ENCODE peak calls at places on chromosomes 5 and 9, in four cellular contexts. One of them, this sample, is unnamed.

GRCh38 chr5:87069974-87070608 is 197.6 kb upstream of the RASA1 start:
- DNase-seq in NCI-H524: no peak
- DNase-seq in suprapubic skin: no peak
- DNase-seq in adrenal gland: peak; percentile 27
- DNase-seq in this sample: no peak

GRCh38 chr5:147688965-147689364 is 93.6 kb downstream of the JAKMIP2 start:
- DNase-seq in adrenal gland: peak; percentile 47
- DNase-seq in suprapubic skin: no peak
- DNase-seq in NCI-H524: no peak
- DNase-seq in this sample: peak; percentile 60

GRCh38 chr5:105963856-105964255 is 1706.9 kb downstream of the EFNA5 start:
- DNase-seq in suprapubic skin: no peak
- DNase-seq in adrenal gland: no peak
- DNase-seq in NCI-H524: no peak
- DNase-seq in this sample: no peak

GRCh38 chr5:148499461-148499860 is 115.7 kb downstream of the FBXO38 start:
- DNase-seq in suprapubic skin: no peak
- DNase-seq in adrenal gland: no peak
- DNase-seq in NCI-H524: no peak
- DNase-seq in this sample: no peak

GRCh38 chr9:38226491-38226951 is 157.5 kb upstream of the SHB start:
- DNase-seq in adrenal gland: no peak
- DNase-seq in NCI-H524: peak; percentile 64
- DNase-seq in suprapubic skin: no peak
- DNase-seq in this sample: no peak

GRCh38 chr5:111574316-111574715 is 62.0 kb upstream of the STARD4 start:
- DNase-seq in NCI-H524: no peak
- DNase-seq in suprapubic skin: no peak
- DNase-seq in adrenal gland: no peak
- DNase-seq in this sample: no peak

GRCh38 chr5:36177715-36178556 is 26.0 kb downstream of the SKP2 start:
- DNase-seq in adrenal gland: no peak
- DNase-seq in suprapubic skin: no peak
- DNase-seq in NCI-H524: peak; percentile 8
- DNase-seq in this sample: no peak

GRCh38 chr9:129568560-129569505 is 52.1 kb downstream of the C9orf50 start:
- DNase-seq in suprapubic skin: no peak
- DNase-seq in NCI-H524: no peak
- DNase-seq in adrenal gland: peak; percentile 53
- DNase-seq in this sample: peak; percentile 71

GRCh38 chr5:56649569-56649968 is 165.8 kb upstream of the MAP3K1 start:
- DNase-seq in suprapubic skin: no peak
- DNase-seq in adrenal gland: no peak
- DNase-seq in NCI-H524: no peak
- DNase-seq in this sample: no peak

GRCh38 chr5:135493406-135494180 is 41.4 kb upstream of the TIFAB start:
- DNase-seq in NCI-H524: no peak
- DNase-seq in adrenal gland: peak; percentile 28
- DNase-seq in suprapubic skin: no peak
- DNase-seq in this sample: no peak

GRCh38 chr9:77897292-77897691 is 134.3 kb downstream of the GNAQ start:
- DNase-seq in NCI-H524: no peak
- DNase-seq in adrenal gland: no peak
- DNase-seq in suprapubic skin: no peak
- DNase-seq in this sample: no peak

GRCh38 chr5:35284364-35284763 is 54.1 kb upstream of the PRLR start:
- DNase-seq in NCI-H524: no peak
- DNase-seq in suprapubic skin: no peak
- DNase-seq in adrenal gland: no peak
- DNase-seq in this sample: no peak

GRCh38 chr5:170312666-170313065 is 15.1 kb upstream of the LCP2 start:
- DNase-seq in adrenal gland: no peak
- DNase-seq in suprapubic skin: no peak
- DNase-seq in NCI-H524: no peak
- DNase-seq in this sample: no peak

GRCh38 chr9:91197232-91198181 is 164.2 kb downstream of the AUH start:
- DNase-seq in suprapubic skin: peak; percentile 86
- DNase-seq in NCI-H524: no peak
- DNase-seq in adrenal gland: peak; percentile 95
- DNase-seq in this sample: peak; percentile 89

GRCh38 chr5:135056316-135057030 is 22.4 kb upstream of the PITX1 start:
- DNase-seq in adrenal gland: no peak
- DNase-seq in suprapubic skin: no peak
- DNase-seq in NCI-H524: no peak
- DNase-seq in this sample: no peak

GRCh38 chr5:41509399-41510175 is 814 bp downstream of the PLCXD3 start:
- DNase-seq in suprapubic skin: no peak
- DNase-seq in NCI-H524: no peak
- DNase-seq in adrenal gland: no peak
- DNase-seq in this sample: peak; percentile 26

GRCh38 chr5:112551437-112552018 is 132.5 kb upstream of the EPB41L4A start:
- DNase-seq in suprapubic skin: no peak
- DNase-seq in NCI-H524: peak; percentile 32
- DNase-seq in adrenal gland: peak; percentile 50
- DNase-seq in this sample: peak; percentile 55

GRCh38 chr5:78984020-78984610 is 995 bp downstream of the ARSB start:
- DNase-seq in NCI-H524: no peak
- DNase-seq in adrenal gland: no peak
- DNase-seq in suprapubic skin: no peak
- DNase-seq in this sample: no peak

GRCh38 chr5:103646698-103647614 is 84.4 kb upstream of the NUDT12 start:
- DNase-seq in suprapubic skin: no peak
- DNase-seq in NCI-H524: no peak
- DNase-seq in adrenal gland: no peak
- DNase-seq in this sample: no peak

GRCh38 chr9:134689320-134690181 is 47.9 kb downstream of the COL5A1 start:
- DNase-seq in adrenal gland: peak; percentile 76
- DNase-seq in suprapubic skin: peak; percentile 90
- DNase-seq in NCI-H524: no peak
- DNase-seq in this sample: peak; percentile 81

GRCh38 chr9:6460189-6460768 is 47.3 kb downstream of the UHRF2 start:
- DNase-seq in NCI-H524: no peak
- DNase-seq in adrenal gland: no peak
- DNase-seq in suprapubic skin: no peak
- DNase-seq in this sample: no peak

GRCh38 chr5:132895719-132896305 is 22.3 kb downstream of the LEAP2 start:
- DNase-seq in NCI-H524: no peak
- DNase-seq in suprapubic skin: no peak
- DNase-seq in adrenal gland: no peak
- DNase-seq in this sample: no peak

GRCh38 chr9:134617246-134617645 is 24.4 kb upstream of the COL5A1 start:
- DNase-seq in NCI-H524: no peak
- DNase-seq in suprapubic skin: peak; percentile 48
- DNase-seq in adrenal gland: no peak
- DNase-seq in this sample: no peak

GRCh38 chr5:132099073-132099748 is 25.6 kb downstream of the CSF2 start:
- DNase-seq in suprapubic skin: no peak
- DNase-seq in NCI-H524: no peak
- DNase-seq in adrenal gland: no peak
- DNase-seq in this sample: no peak

This sample was measured in ovary.